ENCODE peak calls at places on chromosomes 11 and 22, in seven cellular contexts. X, D, Q, G, H, F and E are unnamed samples.

GRCh38 chr22:28883917-28884753 is 763 bp downstream of the ZNRF3 start:
- DNase-seq in X (peak; percentile 47), D (peak; percentile 71), Q (no peak), G (peak; percentile 52), H (peak; percentile 82), F (peak; percentile 29), E (peak; percentile 28)

GRCh38 chr11:110918351-110918750 is 206.1 kb upstream of the ARHGAP20 start:
- DNase-seq in X (no peak), D (no peak), Q (no peak), G (no peak), H (no peak), F (no peak), E (no peak)

GRCh38 chr22:41779889-41780505 is 20.5 kb upstream of the CCDC134 start:
- DNase-seq in X (no peak), D (no peak), Q (no peak), G (no peak), H (no peak), F (no peak), E (no peak)

GRCh38 chr11:69642913-69643632 is 2.1 kb downstream of the CCND1 start:
- DNase-seq in X (peak; percentile 56), D (peak; percentile 81), Q (peak; percentile 71), G (peak; percentile 84), H (peak; percentile 94), F (peak; percentile 75), E (peak; percentile 87)

GRCh38 chr22:23606204-23607131 is 25.7 kb downstream of the DRICH1 start:
- DNase-seq in X (no peak), D (no peak), Q (no peak), G (no peak), H (no peak), F (no peak), E (no peak)

GRCh38 chr11:107648247-107648646 is 57.3 kb downstream of the ELMOD1 start:
- DNase-seq in X (no peak), D (no peak), Q (no peak), G (no peak), H (no peak), F (no peak), E (no peak)

GRCh38 chr22:20571531-20572007 is 64.2 kb downstream of the MED15 start:
- DNase-seq in X (no peak), D (peak; percentile 81), Q (peak; percentile 41), G (peak; percentile 51), H (no peak), F (no peak), E (peak; percentile 71)

GRCh38 chr11:25562417-25562816 is 769.5 kb upstream of the ANO3 start:
- DNase-seq in X (no peak), D (no peak), Q (no peak), G (no peak), H (no peak), F (no peak), E (no peak)

GRCh38 chr11:133710681-133711240 is 134.6 kb downstream of the SPATA19 start:
- DNase-seq in X (no peak), D (no peak), Q (no peak), G (no peak), H (no peak), F (no peak), E (no peak)

GRCh38 chr11:22510741-22511140 is 114.9 kb downstream of the FANCF start:
- DNase-seq in X (no peak), D (no peak), Q (no peak), G (peak; percentile 39), H (no peak), F (no peak), E (no peak)

GRCh38 chr11:2525941-2526807 is 81.4 kb downstream of the KCNQ1 start:
- DNase-seq in X (peak; percentile 14), D (peak; percentile 38), Q (no peak), G (no peak), H (peak; percentile 79), F (no peak), E (no peak)

GRCh38 chr22:22394589-22394988 is 114.0 kb downstream of the ZNF280B start:
- DNase-seq in X (no peak), D (peak; percentile 21), Q (no peak), G (no peak), H (no peak), F (no peak), E (peak; percentile 4)

GRCh38 chr11:71169328-71169727 is 83.0 kb downstream of the SHANK2 start:
- DNase-seq in X (no peak), D (no peak), Q (no peak), G (no peak), H (no peak), F (no peak), E (no peak)

GRCh38 chr22:29842740-29843139 is 4.7 kb upstream of the ASCC2 start:
- DNase-seq in X (no peak), D (no peak), Q (no peak), G (peak; percentile 91), H (peak; percentile 41), F (no peak), E (no peak)

GRCh38 chr11:13297917-13298356 is 20.3 kb downstream of the BMAL1 start:
- DNase-seq in X (no peak), D (no peak), Q (no peak), G (no peak), H (no peak), F (no peak), E (no peak)

GRCh38 chr22:46425011-46425410 is 89.5 kb downstream of the TRMU start:
- DNase-seq in X (no peak), D (no peak), Q (no peak), G (peak; percentile 8), H (no peak), F (no peak), E (no peak)

GRCh38 chr22:37746366-37747089 is 49.7 kb downstream of the TRIOBP start:
- DNase-seq in X (peak; percentile 40), D (peak; percentile 53), Q (peak; percentile 4), G (no peak), H (no peak), F (peak; percentile 28), E (no peak)

GRCh38 chr11:75873417-75874148 is 58.6 kb downstream of the UVRAG start:
- DNase-seq in X (no peak), D (no peak), Q (no peak), G (no peak), H (no peak), F (peak; percentile 24), E (peak; percentile 52)

GRCh38 chr11:130313383-130314183 is 1.1 kb downstream of the ZBTB44 start:
- DNase-seq in X (no peak), D (no peak), Q (no peak), G (peak; percentile 9), H (no peak), F (no peak), E (no peak)

GRCh38 chr11:100624346-100624745 is 62.7 kb upstream of the ARHGAP42 start:
- DNase-seq in X (no peak), D (no peak), Q (no peak), G (peak; percentile 8), H (no peak), F (no peak), E (no peak)

GRCh38 chr11:13007702-13008435 is 1.2 kb upstream of the RASSF10 start:
- DNase-seq in X (no peak), D (no peak), Q (no peak), G (no peak), H (no peak), F (no peak), E (no peak)

GRCh38 chr11:66970808-66971442 is 4.2 kb upstream of the C11orf86 start:
- DNase-seq in X (no peak), D (no peak), Q (no peak), G (peak; percentile 100), H (no peak), F (no peak), E (no peak)

GRCh38 chr22:36328635-36329216 is 59.0 kb downstream of the MYH9 start:
- DNase-seq in X (peak; percentile 60), D (peak; percentile 75), Q (no peak), G (peak; percentile 88), H (peak; percentile 91), F (peak; percentile 45), E (no peak)

GRCh38 chr11:89545701-89546100 is 54.5 kb upstream of the NOX4 start:
- DNase-seq in X (no peak), D (no peak), Q (no peak), G (no peak), H (no peak), F (no peak), E (no peak)

GRCh38 chr11:103619480-103619879 is 417.0 kb upstream of the DDI1 start:
- DNase-seq in X (no peak), D (no peak), Q (no peak), G (peak; percentile 39), H (no peak), F (no peak), E (no peak)

GRCh38 chr22:27115816-27116256 is 458.4 kb downstream of the MIAT start:
- DNase-seq in X (peak; percentile 44), D (no peak), Q (no peak), G (peak; percentile 58), H (no peak), F (no peak), E (no peak)

GRCh38 chr22:50705219-50705691 is 32.6 kb downstream of the SHANK3 start:
- DNase-seq in X (no peak), D (peak; percentile 43), Q (no peak), G (peak; percentile 72), H (peak; percentile 79), F (no peak), E (no peak)

GRCh38 chr11:121112498-121113455 is 11.7 kb downstream of the TECTA start:
- DNase-seq in X (peak; percentile 29), D (no peak), Q (no peak), G (peak; percentile 76), H (peak; percentile 88), F (peak; percentile 9), E (peak; percentile 73)